ENCODE peak calls at places on chromosomes 5 and 9, in ten cellular contexts. Q is astrocyte of the spinal cord, P is H7, F is SK-MEL-5, O is NCI-H1417, W is GM03348, G is fibroblast of the conjunctiva, K is SHP77, D is heart right ventricle, J is stromal cell of bone marrow. X is an unnamed sample.

GRCh38 chr5:78631931-78632330 is 16.6 kb downstream of the LHFPL2 start:
- DNase-seq in Q (no peak), P (no peak), F (no peak), O (no peak), W (no peak), G (no peak), K (no peak), D (no peak), J (no peak), X (no peak)

GRCh38 chr5:111394580-111394979 is 117.8 kb downstream of the STARD4 start:
- DNase-seq in Q (peak), P (no peak), F (no peak), O (no peak), W (peak), G (no peak), K (no peak), D (no peak), J (peak), X (no peak)

GRCh38 chr9:70257991-70258691 is 637 bp upstream of the SMC5 start:
- DNase-seq in Q (peak), P (no peak), F (no peak), O (peak), W (peak), G (peak), K (peak), D (no peak), J (peak), X (no peak)

GRCh38 chr5:156474251-156474650 is 147.3 kb downstream of the SGCD start:
- DNase-seq in Q (peak), P (no peak), F (no peak), O (no peak), W (peak), G (no peak), K (no peak), D (peak), J (no peak), X (no peak)

GRCh38 chr9:5230554-5230953 is 665 bp upstream of the INSL4 start:
- DNase-seq in Q (no peak), P (no peak), F (no peak), O (no peak), W (no peak), G (no peak), K (no peak), D (no peak), J (no peak), X (no peak)

GRCh38 chr5:50709471-50709870 is 43.0 kb downstream of the PARP8 start:
- DNase-seq in Q (peak), P (no peak), F (no peak), O (no peak), W (no peak), G (no peak), K (no peak), D (no peak), J (peak), X (no peak)

GRCh38 chr9:110126457-110126856 is 81.5 kb downstream of the C9orf152 start:
- DNase-seq in Q (no peak), P (no peak), F (peak), O (no peak), W (no peak), G (no peak), K (no peak), D (no peak), J (no peak), X (no peak)

GRCh38 chr9:69097923-69098593 is 62.5 kb downstream of the FXN start:
- DNase-seq in Q (peak), P (no peak), F (no peak), O (no peak), W (no peak), G (no peak), K (no peak), D (no peak), J (no peak), X (no peak)

GRCh38 chr9:100602302-100602930 is 24.5 kb downstream of the CAVIN4 start:
- DNase-seq in Q (peak), P (peak), F (peak), O (peak), W (peak), G (no peak), K (peak), D (no peak), J (peak), X (no peak)

GRCh38 chr5:143186623-143187022 is 216.9 kb downstream of the NR3C1 start:
- DNase-seq in Q (no peak), P (no peak), F (no peak), O (no peak), W (no peak), G (no peak), K (no peak), D (no peak), J (no peak), X (no peak)

GRCh38 chr5:44949687-44950086 is 140.9 kb downstream of the MRPS30 start:
- DNase-seq in Q (no peak), P (no peak), F (no peak), O (no peak), W (no peak), G (no peak), K (no peak), D (no peak), J (no peak), X (no peak)

GRCh38 chr5:145495741-145496140 is 339.4 kb downstream of the PRELID2 start:
- DNase-seq in Q (peak), P (no peak), F (peak), O (no peak), W (peak), G (peak), K (no peak), D (no peak), J (peak), X (no peak)

GRCh38 chr9:131566158-131566557 is 20.8 kb downstream of the PRRT1B start:
- DNase-seq in Q (no peak), P (no peak), F (no peak), O (no peak), W (no peak), G (no peak), K (no peak), D (no peak), J (no peak), X (no peak)

GRCh38 chr9:673264-673965 is 168.1 kb upstream of the DMRT1 start:
- DNase-seq in Q (no peak), P (no peak), F (no peak), O (no peak), W (no peak), G (no peak), K (no peak), D (no peak), J (no peak), X (no peak)

GRCh38 chr5:89260254-89260653 is 377.3 kb upstream of the MEF2C start:
- DNase-seq in Q (no peak), P (no peak), F (peak), O (no peak), W (no peak), G (no peak), K (no peak), D (no peak), J (no peak), X (no peak)

GRCh38 chr5:110054240-110054639 is 364.5 kb downstream of the MAN2A1 start:
- DNase-seq in Q (peak), P (no peak), F (peak), O (peak), W (no peak), G (peak), K (peak), D (no peak), J (peak), X (peak)

GRCh38 chr5:176788931-176789872 is 21.2 kb upstream of the UNC5A start:
- DNase-seq in Q (no peak), P (peak), F (no peak), O (no peak), W (no peak), G (no peak), K (no peak), D (no peak), J (no peak), X (no peak)

GRCh38 chr5:79259810-79260209 is 23.9 kb downstream of the JMY start:
- DNase-seq in Q (no peak), P (no peak), F (no peak), O (no peak), W (no peak), G (no peak), K (no peak), D (no peak), J (no peak), X (no peak)

GRCh38 chr5:40446910-40447309 is 232.8 kb upstream of the PTGER4 start:
- DNase-seq in Q (peak), P (no peak), F (peak), O (no peak), W (peak), G (peak), K (peak), D (no peak), J (peak), X (no peak)

GRCh38 chr5:141363952-141364660 is at the start of gene PCDHGA5:
- DNase-seq in Q (no peak), P (peak), F (peak), O (no peak), W (no peak), G (no peak), K (no peak), D (no peak), J (no peak), X (no peak)

GRCh38 chr5:127042593-127042992 is 12.2 kb upstream of the MARCHF3 start:
- DNase-seq in Q (peak), P (no peak), F (peak), O (no peak), W (peak), G (peak), K (no peak), D (no peak), J (no peak), X (no peak)

GRCh38 chr9:134955801-134956200 is 38.1 kb upstream of the FCN1 start:
- DNase-seq in Q (no peak), P (peak), F (no peak), O (no peak), W (no peak), G (no peak), K (no peak), D (no peak), J (no peak), X (no peak)

GRCh38 chr9:4718911-4719310 is 22.1 kb downstream of the AK3 start:
- DNase-seq in Q (no peak), P (no peak), F (no peak), O (no peak), W (no peak), G (no peak), K (no peak), D (no peak), J (no peak), X (no peak)

GRCh38 chr5:158995694-158996173 is 104.0 kb downstream of the EBF1 start:
- DNase-seq in Q (no peak), P (no peak), F (no peak), O (no peak), W (peak), G (no peak), K (no peak), D (no peak), J (no peak), X (no peak)

GRCh38 chr5:78603636-78604175 is 44.9 kb downstream of the LHFPL2 start:
- DNase-seq in Q (no peak), P (no peak), F (no peak), O (no peak), W (no peak), G (no peak), K (no peak), D (no peak), J (no peak), X (no peak)

GRCh38 chr5:65468633-65469032 is 13.1 kb downstream of the ADAMTS6 start:
- DNase-seq in Q (no peak), P (no peak), F (no peak), O (no peak), W (no peak), G (no peak), K (no peak), D (no peak), J (no peak), X (no peak)

GRCh38 chr5:19266791-19267190 is 721.2 kb downstream of the CDH18 start:
- DNase-seq in Q (no peak), P (no peak), F (no peak), O (no peak), W (no peak), G (no peak), K (no peak), D (no peak), J (no peak), X (no peak)

GRCh38 chr9:94714494-94714893 is 12.0 kb upstream of the AOPEP start:
- DNase-seq in Q (no peak), P (no peak), F (no peak), O (no peak), W (peak), G (no peak), K (no peak), D (no peak), J (no peak), X (no peak)

GRCh38 chr9:133687856-133688761 is 50.0 kb downstream of the SARDH start:
- DNase-seq in Q (no peak), P (no peak), F (no peak), O (no peak), W (no peak), G (no peak), K (no peak), D (peak), J (no peak), X (no peak)

GRCh38 chr9:88197016-88197415 is 58.7 kb upstream of the SPATA31C2 start:
- DNase-seq in Q (peak), P (no peak), F (no peak), O (no peak), W (peak), G (no peak), K (no peak), D (no peak), J (peak), X (no peak)

GRCh38 chr9:136111190-136111589 is 7.5 kb downstream of the TMEM250 start:
- DNase-seq in Q (no peak), P (peak), F (no peak), O (no peak), W (no peak), G (no peak), K (no peak), D (no peak), J (no peak), X (no peak)

GRCh38 chr9:112396872-112397271 is 17.0 kb downstream of the HSDL2 start:
- DNase-seq in Q (no peak), P (no peak), F (no peak), O (no peak), W (no peak), G (no peak), K (no peak), D (no peak), J (no peak), X (no peak)

GRCh38 chr5:67248703-67249589 is 52.3 kb upstream of the CD180 start:
- DNase-seq in Q (no peak), P (no peak), F (no peak), O (no peak), W (no peak), G (peak), K (no peak), D (no peak), J (no peak), X (no peak)

GRCh38 chr5:158700997-158701391 is 398.7 kb downstream of the EBF1 start:
- DNase-seq in Q (no peak), P (peak), F (no peak), O (no peak), W (no peak), G (no peak), K (no peak), D (no peak), J (no peak), X (no peak)

GRCh38 chr5:38670878-38671277 is 114.4 kb upstream of the LIFR start:
- DNase-seq in Q (peak), P (no peak), F (no peak), O (no peak), W (no peak), G (no peak), K (no peak), D (no peak), J (no peak), X (no peak)

GRCh38 chr9:135046156-135047025 is 41.1 kb upstream of the OLFM1 start:
- DNase-seq in Q (no peak), P (no peak), F (no peak), O (peak), W (no peak), G (no peak), K (no peak), D (no peak), J (no peak), X (no peak)

X was measured in T-cell.